ENCODE peak calls at places on chromosomes 13 and 19, in four cellular contexts. R is H9, C is neural progenitor cell, V is hepatocyte. K is an unnamed sample.

GRCh38 chr13:31031482-31031881 is 99.0 kb downstream of the TEX26 start:
- DNase-seq in R (no peak), C (no peak), V (no peak), K (no peak)

GRCh38 chr13:84684804-84685203 is 802.5 kb upstream of the SLITRK1 start:
- DNase-seq in R (no peak), C (no peak), V (no peak), K (no peak)

GRCh38 chr19:15259900-15260299 is 27.7 kb upstream of the EPHX3 start:
- DNase-seq in R (no peak), C (no peak), V (no peak), K (no peak)

GRCh38 chr19:2278504-2279158 is 3.3 kb downstream of the PEAK3 start:
- DNase-seq in R (no peak), C (no peak), V (no peak), K (no peak)

GRCh38 chr13:25679154-25679553 is 307.4 kb downstream of the ATP8A2 start:
- DNase-seq in R (no peak), C (no peak), V (no peak), K (no peak)

GRCh38 chr13:25927363-25927762 is 124.5 kb downstream of the SHISA2 start:
- DNase-seq in R (no peak), C (no peak), V (no peak), K (no peak)

GRCh38 chr19:29259153-29259552 is 46.2 kb upstream of the UQCRFS1 start:
- DNase-seq in R (peak), C (peak), V (no peak), K (no peak)

GRCh38 chr13:93847162-93847561 is 620.6 kb downstream of the GPC6 start:
- DNase-seq in R (no peak), C (no peak), V (peak), K (peak)

GRCh38 chr19:46878613-46879375 is 18.0 kb downstream of the ARHGAP35 start:
- DNase-seq in R (no peak), C (no peak), V (no peak), K (no peak)

GRCh38 chr19:45469835-45470146 is 2.0 kb downstream of the FOSB start:
- DNase-seq in R (no peak), C (no peak), V (no peak), K (peak)

GRCh38 chr13:51520524-51520923 is 63.7 kb upstream of the WDFY2 start:
- DNase-seq in R (no peak), C (no peak), V (peak), K (no peak)

GRCh38 chr19:58047672-58048071 is 11.4 kb upstream of the ZNF135 start:
- DNase-seq in R (no peak), C (no peak), V (no peak), K (no peak)

GRCh38 chr13:30376426-30377311 is 45.6 kb upstream of the UBE2L5 start:
- DNase-seq in R (no peak), C (no peak), V (no peak), K (no peak)

GRCh38 chr19:30144794-30145193 is 202.8 kb downstream of the URI1 start:
- DNase-seq in R (no peak), C (no peak), V (no peak), K (no peak)

GRCh38 chr13:53238241-53238640 is 209.6 kb downstream of the OLFM4 start:
- DNase-seq in R (peak), C (peak), V (peak), K (no peak)

GRCh38 chr19:44644391-44645016 is 794 bp downstream of the PVR start:
- DNase-seq in R (peak), C (peak), V (peak), K (peak)

GRCh38 chr13:113923376-113924063 is 50.4 kb downstream of the C13orf46 start:
- DNase-seq in R (peak), C (no peak), V (no peak), K (no peak)

GRCh38 chr13:98157188-98157587 is 14.3 kb downstream of the FARP1 start:
- DNase-seq in R (no peak), C (no peak), V (no peak), K (no peak)

GRCh38 chr19:8654591-8655339 is 24.3 kb downstream of the NFILZ start:
- DNase-seq in R (peak), C (peak), V (peak), K (peak)

GRCh38 chr13:41054919-41055619 is 6.2 kb upstream of the WBP4 start:
- DNase-seq in R (no peak), C (peak), V (peak), K (no peak)

GRCh38 chr13:36207672-36208071 is 6.7 kb downstream of the SOHLH2 start:
- DNase-seq in R (no peak), C (no peak), V (no peak), K (no peak)

GRCh38 chr19:36257512-36257876 is 42.6 kb downstream of the ZNF146 start:
- DNase-seq in R (no peak), C (no peak), V (no peak), K (no peak)

GRCh38 chr19:14614099-14614412 is 31.2 kb downstream of the CLEC17A start:
- DNase-seq in R (no peak), C (no peak), V (no peak), K (no peak)

GRCh38 chr13:90447735-90448103 is 899.8 kb upstream of the MIR17HG start:
- DNase-seq in R (no peak), C (peak), V (no peak), K (peak)

GRCh38 chr19:49838816-49839588 is 12.0 kb upstream of the PTOV1 start:
- DNase-seq in R (no peak), C (no peak), V (no peak), K (no peak)

GRCh38 chr13:108154421-108154858 is 60.9 kb downstream of the LIG4 start:
- DNase-seq in R (no peak), C (no peak), V (peak), K (no peak)

GRCh38 chr13:96338030-96338429 is 248.1 kb downstream of the HS6ST3 start:
- DNase-seq in R (no peak), C (no peak), V (no peak), K (no peak)

GRCh38 chr13:98105929-98106336 is 37.0 kb upstream of the FARP1 start:
- DNase-seq in R (no peak), C (no peak), V (peak), K (no peak)

GRCh38 chr19:2631213-2631821 is 71.2 kb downstream of the GNG7 start:
- DNase-seq in R (no peak), C (no peak), V (no peak), K (no peak)

GRCh38 chr13:49071341-49071937 is 95.7 kb downstream of the FNDC3A start:
- DNase-seq in R (no peak), C (no peak), V (no peak), K (no peak)

GRCh38 chr13:32426191-32426980 is 1.5 kb downstream of the N4BP2L1 start:
- DNase-seq in R (no peak), C (no peak), V (no peak), K (no peak)

GRCh38 chr13:40306817-40307216 is 359.6 kb downstream of the FOXO1 start:
- DNase-seq in R (no peak), C (no peak), V (no peak), K (peak)

GRCh38 chr13:110323986-110324749 is 17.1 kb downstream of the COL4A2 start:
- DNase-seq in R (peak), C (no peak), V (no peak), K (no peak)

GRCh38 chr13:72555601-72556000 is 171.8 kb downstream of the MZT1 start:
- DNase-seq in R (no peak), C (no peak), V (no peak), K (no peak)

GRCh38 chr13:50810468-50810867 is 33.0 kb downstream of the DLEU7 start:
- DNase-seq in R (no peak), C (no peak), V (no peak), K (no peak)

GRCh38 chr19:41709951-41710645 is 1.7 kb downstream of the CEACAM5 start:
- DNase-seq in R (no peak), C (no peak), V (no peak), K (no peak)

GRCh38 chr13:99386911-99387788 is 80.0 kb upstream of the GPR183 start:
- DNase-seq in R (peak), C (peak), V (no peak), K (peak)

GRCh38 chr13:113552786-113553540 is 31.6 kb upstream of the TFDP1 start:
- DNase-seq in R (peak), C (no peak), V (no peak), K (no peak)

GRCh38 chr19:40754611-40755247 is 3.7 kb downstream of the SNRPA start:
- DNase-seq in R (no peak), C (no peak), V (peak), K (no peak)

GRCh38 chr19:2532252-2533071 is 56.5 kb downstream of the GADD45B start:
- DNase-seq in R (no peak), C (no peak), V (peak), K (peak)

DNA sequence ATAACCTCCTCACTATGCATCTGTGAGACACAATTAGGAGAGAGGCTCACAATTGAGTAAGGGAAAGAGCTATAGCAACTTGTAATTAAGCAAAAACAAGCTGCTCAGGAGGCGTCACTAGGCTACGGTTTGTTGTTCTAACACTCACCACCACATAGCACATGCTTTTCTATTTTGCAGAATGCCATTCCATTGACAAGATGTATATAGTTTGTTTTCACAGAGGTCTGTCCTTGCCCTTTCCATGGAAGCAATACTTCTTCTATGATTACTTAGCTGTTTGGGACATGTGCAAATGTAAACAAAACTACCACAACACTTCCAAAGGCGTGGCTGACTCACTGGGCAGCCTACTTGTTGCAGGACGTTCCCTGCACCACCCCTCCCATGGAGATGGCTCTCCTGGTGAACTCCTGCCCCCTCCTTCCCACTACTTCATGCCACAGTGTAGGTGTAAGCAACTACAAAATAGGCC is 33.9 kb upstream of the FAM216B start:
- DNase-seq in R (no peak), C (no peak), V (peak), K (peak)
- H3K27ac ChIP-seq in R (no peak), C (no peak), V (peak), K (no peak)

DNA sequence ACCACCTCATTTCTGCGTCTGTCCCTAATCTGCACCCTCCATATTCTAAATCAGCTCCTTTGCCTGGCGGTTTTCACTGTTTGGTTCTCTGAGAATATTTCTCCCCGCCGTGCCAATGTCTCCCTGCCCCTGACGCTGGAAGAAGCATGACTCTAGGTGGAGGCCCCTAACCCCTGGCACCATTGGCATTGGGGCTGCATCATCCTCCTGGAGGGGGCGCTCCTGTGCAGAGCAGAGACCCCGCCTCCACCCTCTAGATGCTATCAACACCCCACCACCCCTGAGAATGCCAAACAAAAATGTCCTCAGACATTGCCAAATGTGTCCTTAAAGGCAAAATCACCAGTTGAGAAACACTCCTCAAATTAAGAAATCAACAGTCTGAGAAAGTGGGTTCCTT is 6.5 kb downstream of the ZSCAN5B start:
- DNase-seq in R (no peak), C (no peak), V (no peak), K (no peak)
- TF ChIP-seq CTCF in R (peak), C (peak), V (no peak), K (no peak)

DNA sequence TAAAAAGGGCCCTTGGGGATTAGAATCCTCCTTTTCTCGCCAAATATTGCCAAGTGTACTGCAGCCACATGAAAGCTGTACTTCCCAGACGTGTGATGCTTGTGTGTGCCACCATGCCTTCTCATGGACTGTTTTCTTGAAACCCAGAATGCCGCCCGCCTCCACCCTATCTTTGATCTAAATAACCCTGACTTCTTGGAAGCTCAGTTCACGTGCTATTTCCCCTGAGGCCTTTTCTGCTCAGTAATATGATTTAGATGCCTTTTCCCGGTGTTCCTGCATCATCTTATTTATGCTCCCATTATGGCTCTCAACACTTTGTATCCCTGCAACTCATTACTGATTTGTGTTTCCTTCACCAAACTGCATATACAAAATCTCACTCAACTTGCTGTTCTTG is 116.1 kb downstream of the USP12 start:
- DNase-seq in R (no peak), C (no peak), V (no peak), K (no peak)
- H3K27ac ChIP-seq in R (no peak), C (no peak), V (no peak), K (no peak)

DNA sequence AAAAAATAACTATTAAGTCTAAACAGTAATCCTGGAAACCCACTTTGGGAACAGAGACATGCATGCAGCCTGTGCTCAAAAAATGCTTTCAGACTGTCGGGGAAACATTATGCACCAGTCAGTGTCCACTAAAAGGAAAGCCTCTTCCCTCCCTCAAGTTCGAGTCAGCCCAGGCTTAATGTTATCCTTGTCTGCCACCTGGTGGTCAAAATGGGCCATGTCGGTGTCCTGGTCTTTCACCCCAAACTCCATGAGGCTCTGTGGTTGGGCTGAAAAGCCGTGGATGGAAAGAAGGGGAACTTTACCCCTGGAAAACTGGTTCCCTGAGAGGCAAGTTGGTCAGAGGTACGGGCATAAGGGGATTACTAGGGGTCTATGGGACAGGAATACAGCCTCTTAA is 88.4 kb upstream of the ZNF492 start:
- DNase-seq in R (no peak), C (peak), V (no peak), K (no peak)
- TF ChIP-seq CTCF in R (peak), C (peak), V (no peak), K (peak)

GRCh38 chr13:75723927-75724326 is 87.8 kb downstream of the LMO7 start:
- DNase-seq in R (no peak), C (no peak), V (no peak), K (no peak)

GRCh38 chr13:75725784-75726183 is 89.7 kb downstream of the LMO7 start:
- DNase-seq in R (no peak), C (no peak), V (no peak), K (no peak)

GRCh38 chr13:75724742-75725504 is 88.8 kb downstream of the LMO7 start:
- DNase-seq in R (no peak), C (no peak), V (no peak), K (no peak)

GRCh38 chr13:75721307-75721706 is 85.2 kb downstream of the LMO7 start:
- DNase-seq in R (no peak), C (no peak), V (no peak), K (no peak)

DNA sequence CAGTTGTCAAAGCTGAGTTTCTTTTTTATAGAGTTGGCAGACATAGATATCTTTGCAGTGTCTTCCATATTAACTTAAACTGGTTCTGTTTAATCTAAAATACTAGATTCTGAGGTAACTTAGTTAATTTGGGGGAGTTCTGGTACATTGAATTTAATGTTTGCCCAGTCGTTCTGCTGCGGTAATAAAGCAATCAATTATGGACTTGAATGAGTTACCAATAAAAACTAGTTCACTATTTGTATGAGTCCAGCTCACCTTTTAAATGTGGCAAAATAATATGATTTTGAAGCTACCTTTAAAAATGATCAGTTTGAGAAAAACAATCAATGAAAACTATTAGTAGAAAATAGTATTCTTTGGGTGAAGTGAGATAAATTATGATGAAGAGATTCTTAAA is 90.2 kb downstream of the LMO7 start:
- DNase-seq in R (no peak), C (no peak), V (no peak), K (no peak)
- H3K27ac ChIP-seq in R (no peak), C (no peak), V (peak), K (no peak)